ENCODE peak calls at places on chromosomes 5 and 9, in seven cellular contexts. R is A673, U is adrenal gland, S is neural crest cell, M is progenitor cell of endocrine pancreas, D is WERI-Rb-1, J is cardiac muscle cell. A is an unnamed sample.

GRCh38 chr5:140868721-140869554 is at the start of gene PCDHA11:
- DNase-seq in R (peak; percentile 85), U (no peak), S (peak; percentile 18), M (no peak), D (peak; percentile 43), J (peak; percentile 66), A (peak; percentile 34)

GRCh38 chr5:28219539-28219938 is 1181.2 kb upstream of the CDH9 start:
- DNase-seq in R (no peak), U (no peak), S (no peak), M (no peak), D (no peak), J (no peak), A (no peak)

GRCh38 chr9:117772960-117773359 is 68.8 kb downstream of the TLR4 start:
- DNase-seq in R (peak; percentile 88), U (no peak), S (no peak), M (no peak), D (peak; percentile 33), J (no peak), A (no peak)

GRCh38 chr9:98117984-98118639 is 910 bp downstream of the TRIM14 start:
- DNase-seq in R (peak; percentile 51), U (no peak), S (no peak), M (no peak), D (peak; percentile 80), J (no peak), A (no peak)

GRCh38 chr9:91766301-91766700 is 183.7 kb downstream of the ROR2 start:
- DNase-seq in R (peak; percentile 83), U (no peak), S (no peak), M (no peak), D (no peak), J (no peak), A (no peak)

GRCh38 chr5:131169810-131170539 is 769 bp upstream of the LYRM7 start:
- DNase-seq in R (no peak), U (no peak), S (no peak), M (no peak), D (no peak), J (no peak), A (no peak)

GRCh38 chr9:127862075-127863011 is 7.9 kb upstream of the ENG start:
- DNase-seq in R (no peak), U (peak; percentile 75), S (no peak), M (no peak), D (peak; percentile 93), J (peak; percentile 58), A (no peak)

GRCh38 chr5:136249678-136250266 is 56.8 kb upstream of the SMIM32 start:
- DNase-seq in R (peak; percentile 70), U (peak; percentile 61), S (peak; percentile 46), M (peak; percentile 48), D (peak; percentile 75), J (peak; percentile 80), A (peak; percentile 69)

GRCh38 chr5:142115937-142116614 is 7.5 kb downstream of the NDFIP1 start:
- DNase-seq in R (peak; percentile 59), U (no peak), S (no peak), M (no peak), D (no peak), J (no peak), A (no peak)

GRCh38 chr5:5318426-5319205 is 103.9 kb upstream of the ICE1 start:
- DNase-seq in R (no peak), U (no peak), S (no peak), M (no peak), D (peak; percentile 66), J (no peak), A (no peak)

GRCh38 chr9:124010665-124011321 is 775 bp upstream of the LHX2 start:
- DNase-seq in R (no peak), U (no peak), S (no peak), M (no peak), D (no peak), J (peak; percentile 63), A (peak; percentile 55)

GRCh38 chr5:173001229-173001841 is 17.8 kb downstream of the ATP6V0E1 start:
- DNase-seq in R (no peak), U (no peak), S (no peak), M (no peak), D (no peak), J (no peak), A (no peak)

GRCh38 chr5:125106881-125107280 is 360.4 kb upstream of the ZNF608 start:
- DNase-seq in R (no peak), U (no peak), S (no peak), M (no peak), D (no peak), J (no peak), A (no peak)

GRCh38 chr9:78622131-78622530 is 325.2 kb downstream of the PSAT1 start:
- DNase-seq in R (no peak), U (no peak), S (no peak), M (no peak), D (no peak), J (no peak), A (no peak)

GRCh38 chr5:90221947-90222346 is 187.6 kb downstream of the CETN3 start:
- DNase-seq in R (no peak), U (no peak), S (no peak), M (no peak), D (no peak), J (no peak), A (no peak)

GRCh38 chr5:132407970-132408369 is 38.5 kb downstream of the SLC22A5 start:
- DNase-seq in R (no peak), U (no peak), S (no peak), M (no peak), D (no peak), J (no peak), A (no peak)

GRCh38 chr9:37466037-37466709 is 923 bp upstream of the ZBTB5 start:
- DNase-seq in R (peak; percentile 67), U (peak; percentile 82), S (peak; percentile 67), M (peak; percentile 56), D (peak; percentile 92), J (peak; percentile 69), A (peak; percentile 78)

GRCh38 chr9:74940600-74940999 is 12.1 kb downstream of the C9orf40 start:
- DNase-seq in R (peak; percentile 49), U (no peak), S (no peak), M (no peak), D (no peak), J (no peak), A (no peak)

GRCh38 chr9:135330685-135331590 is 148.6 kb upstream of the PPP1R26 start:
- DNase-seq in R (no peak), U (no peak), S (peak; percentile 0), M (no peak), D (no peak), J (no peak), A (no peak)

GRCh38 chr9:12933957-12934356 is 159.1 kb downstream of the LURAP1L start:
- DNase-seq in R (no peak), U (no peak), S (no peak), M (no peak), D (no peak), J (no peak), A (no peak)

GRCh38 chr9:114914139-114914538 is 16.3 kb downstream of the TNFSF8 start:
- DNase-seq in R (peak; percentile 50), U (no peak), S (no peak), M (no peak), D (no peak), J (peak; percentile 20), A (no peak)
- TF ChIP-seq CTCF in R (peak; percentile 68), U (no peak), S (no peak), M (peak; percentile 37), D (peak; percentile 34), J (peak; percentile 46), A (peak; percentile 15)

GRCh38 chr9:87113892-87114291 is 166.6 kb upstream of the GAS1 start:
- DNase-seq in R (no peak), U (no peak), S (no peak), M (no peak), D (no peak), J (no peak), A (no peak)
- TF ChIP-seq CTCF in R (peak; percentile 24), U (no peak), S (no peak), M (peak; percentile 13), D (no peak), J (no peak), A (no peak)

GRCh38 chr9:131420913-131421312 is 27.0 kb downstream of the PRRC2B start:
- DNase-seq in R (no peak), U (peak; percentile 49), S (no peak), M (no peak), D (no peak), J (no peak), A (no peak)
- TF ChIP-seq CTCF in R (no peak), U (peak; percentile 25), S (peak; percentile 11), M (no peak), D (no peak), J (peak; percentile 45), A (no peak)

GRCh38 chr5:120806132-120806531 is 342.0 kb downstream of the PRR16 start:
- DNase-seq in R (peak; percentile 29), U (no peak), S (no peak), M (no peak), D (no peak), J (peak; percentile 5), A (no peak)
- TF ChIP-seq CTCF in R (no peak), U (no peak), S (no peak), M (no peak), D (no peak), J (no peak), A (no peak)

A was measured in nephron progenitor cell.